ENCODE peak calls at places on chromosome X, in nine cellular contexts. M is B cell; U is fibroblast of the conjunctiva; V is mesenteric fat pad; Y is activated CD4-positive, alpha-beta T cell treated with anti-CD3 and anti-CD28 coated beads, Interleukin-2, amount 10 ng/mL, durations not matched to agents 7 days and 5 days; O is NCI-H1417; B is activated naive CD8-positive, alpha-beta T cell treated with anti-CD3 and anti-CD28 coated beads for 36 hours; F is fibroblast of the aortic adventitia; H is Right ventricle myocardium superior. R is an unnamed sample.

GRCh38 chrX:1679238-1679637 is 64.4 kb downstream of the ASMT start:
- DNase-seq in B (peak; percentile 38), O (no peak), U (no peak), Y (no peak), V (no peak), H (no peak), M (no peak), F (no peak), R (no peak)

GRCh38 chrX:38192007-38192625 is 28.6 kb downstream of the SRPX start:
- DNase-seq in F (no peak), M (no peak), H (no peak), O (peak; percentile 60), U (no peak), V (no peak), Y (no peak), B (no peak), R (peak; percentile 2)

GRCh38 chrX:3811331-3812311 is 98.2 kb upstream of the PRKX start:
- DNase-seq in M (peak; percentile 57), B (peak; percentile 26), O (peak; percentile 74), V (no peak), F (peak; percentile 72), H (no peak), U (peak; percentile 47), Y (peak; percentile 57), R (peak; percentile 39)

GRCh38 chrX:68897118-68897517 is 68.3 kb downstream of the EFNB1 start:
- DNase-seq in U (no peak), V (no peak), Y (no peak), F (no peak), H (no peak), B (no peak), O (no peak), M (no peak), R (no peak)

GRCh38 chrX:81957900-81958545 is 756.1 kb downstream of the SH3BGRL start:
- DNase-seq in U (no peak), H (no peak), O (peak; percentile 58), F (no peak), Y (no peak), B (no peak), V (no peak), M (no peak), R (no peak)

GRCh38 chrX:20056704-20057103 is 60.0 kb downstream of the MAP7D2 start:
- DNase-seq in O (peak; percentile 56), V (no peak), Y (no peak), F (no peak), M (no peak), U (no peak), H (no peak), B (no peak), R (no peak)

GRCh38 chrX:101407167-101407747 is 468 bp downstream of the GLA start:
- DNase-seq in F (no peak), B (no peak), U (no peak), H (no peak), Y (peak; percentile 8), V (no peak), M (no peak), O (peak; percentile 32), R (peak; percentile 7)

GRCh38 chrX:132614297-132614696 is 125.5 kb upstream of the MBNL3 start:
- DNase-seq in F (no peak), O (peak; percentile 55), U (no peak), Y (no peak), H (no peak), V (no peak), B (no peak), M (no peak), R (no peak)

GRCh38 chrX:154779261-154779660 is 16.6 kb downstream of the DKC1 start:
- DNase-seq in H (no peak), M (no peak), F (peak; percentile 39), B (no peak), O (no peak), Y (no peak), V (no peak), U (no peak), R (no peak)

GRCh38 chrX:8138252-8138651 is 32.8 kb downstream of the VCX2 start:
- DNase-seq in F (no peak), Y (no peak), H (no peak), M (no peak), U (no peak), V (no peak), B (no peak), O (no peak), R (no peak)

GRCh38 chrX:1390621-1391369 is 1.1 kb downstream of the SLC25A6 start:
- DNase-seq in V (peak; percentile 67), Y (no peak), F (no peak), B (no peak), U (no peak), M (no peak), O (no peak), H (peak; percentile 52), R (no peak)

GRCh38 chrX:13473666-13474516 is 95.5 kb upstream of the EGFL6 start:
- DNase-seq in V (no peak), B (peak; percentile 2), Y (peak; percentile 9), M (no peak), U (no peak), F (peak; percentile 37), H (no peak), O (no peak), R (peak; percentile 34)

GRCh38 chrX:72060196-72060974 is 71.3 kb downstream of the RTL5 start:
- DNase-seq in F (no peak), B (no peak), O (peak; percentile 84), V (peak; percentile 30), Y (no peak), U (no peak), H (no peak), M (no peak), R (no peak)

GRCh38 chrX:47198026-47198686 is 4.5 kb downstream of the UBA1 start:
- DNase-seq in V (no peak), Y (no peak), M (no peak), H (no peak), B (no peak), O (no peak), F (peak; percentile 43), U (no peak), R (no peak)

GRCh38 chrX:45006002-45006800 is 133.2 kb downstream of the KDM6A start:
- DNase-seq in B (no peak), H (no peak), U (no peak), Y (no peak), V (no peak), O (no peak), M (no peak), F (peak; percentile 3), R (no peak)

GRCh38 chrX:32532282-32532681 is 679.1 kb downstream of the DMD start:
- DNase-seq in Y (no peak), H (no peak), B (no peak), O (no peak), M (no peak), F (no peak), U (no peak), V (no peak), R (no peak)

GRCh38 chrX:70769659-70770232 is 138.8 kb downstream of the TEX11 start:
- DNase-seq in F (peak; percentile 30), M (no peak), U (no peak), H (no peak), B (no peak), V (no peak), O (peak; percentile 23), Y (no peak), R (peak; percentile 3)

GRCh38 chrX:118360429-118361125 is 14.7 kb downstream of the WDR44 start:
- DNase-seq in B (no peak), F (peak; percentile 32), U (no peak), O (no peak), M (no peak), Y (no peak), H (no peak), V (no peak), R (no peak)

GRCh38 chrX:93346309-93346708 is 327.1 kb downstream of the NAP1L3 start:
- DNase-seq in O (no peak), U (no peak), B (no peak), Y (no peak), V (peak; percentile 72), F (no peak), M (no peak), H (no peak), R (no peak)

GRCh38 chrX:47194388-47194787 is 759 bp downstream of the UBA1 start:
- DNase-seq in O (no peak), U (no peak), B (no peak), M (no peak), Y (no peak), F (no peak), V (no peak), H (no peak), R (no peak)